ENCODE peak calls at places on chromosomes 5 and 9, in five cellular contexts. G, C, A, E and X are unnamed samples.
A peak's percentile ranks its signal among the peaks of the same experiment; 100 is the strongest.

GRCh38 chr5:179304466-179304865 is 40.8 kb downstream of the ADAMTS2 start:
- DNase-seq in G (peak; percentile 81), A (no peak), E (no peak), C (no peak), X (no peak)

GRCh38 chr5:143119881-143120341 is 283.6 kb downstream of the NR3C1 start:
- DNase-seq in E (no peak), C (no peak), G (no peak), A (no peak), X (peak; percentile 64)

GRCh38 chr5:172274951-172275753 is 8.4 kb downstream of the UBTD2 start:
- DNase-seq in A (peak; percentile 16), E (peak; percentile 7), C (no peak), G (peak; percentile 17), X (no peak)

GRCh38 chr5:123803359-123803758 is 291.4 kb downstream of the CSNK1G3 start:
- DNase-seq in C (no peak), G (no peak), A (no peak), E (no peak), X (no peak)

GRCh38 chr5:82341325-82341724 is 63.2 kb upstream of the RPS23 start:
- DNase-seq in G (no peak), A (no peak), C (no peak), E (no peak), X (no peak)

GRCh38 chr5:31581498-31582099 is 49.5 kb downstream of the C5orf22 start:
- DNase-seq in G (peak; percentile 26), E (no peak), C (peak; percentile 36), A (no peak), X (peak; percentile 41)

GRCh38 chr5:125485003-125485641 is 738.7 kb upstream of the ZNF608 start:
- DNase-seq in G (peak; percentile 100), E (no peak), C (peak; percentile 77), A (no peak), X (peak; percentile 59)

GRCh38 chr5:57777174-57777581 is 294.6 kb upstream of the ACTBL2 start:
- DNase-seq in G (no peak), A (no peak), E (no peak), C (no peak), X (no peak)

GRCh38 chr9:6414291-6414690 is 1.3 kb downstream of the UHRF2 start:
- DNase-seq in E (no peak), C (peak; percentile 27), A (no peak), G (peak; percentile 67), X (no peak)

GRCh38 chr9:132804576-132805295 is 73.3 kb downstream of the AK8 start:
- DNase-seq in G (no peak), A (no peak), C (no peak), E (peak; percentile 19), X (no peak)

GRCh38 chr5:66222455-66222854 is 78.4 kb downstream of the SREK1 start:
- DNase-seq in G (no peak), A (no peak), C (no peak), E (no peak), X (no peak)

GRCh38 chr9:85523202-85523601 is 218.6 kb downstream of the AGTPBP1 start:
- DNase-seq in A (no peak), G (no peak), C (no peak), E (no peak), X (no peak)

GRCh38 chr5:54563083-54563761 is 45.7 kb downstream of the SNX18 start:
- DNase-seq in A (no peak), C (no peak), E (no peak), G (no peak), X (no peak)

GRCh38 chr9:127128341-127129072 is 6.1 kb upstream of the ANGPTL2 start:
- DNase-seq in E (no peak), C (no peak), A (no peak), G (peak; percentile 43), X (no peak)

GRCh38 chr5:113027431-113027830 is 50.8 kb downstream of the DCP2 start:
- DNase-seq in C (no peak), E (no peak), A (no peak), G (no peak), X (no peak)

GRCh38 chr9:111197251-111197650 is 132.8 kb downstream of the OR2K2 start:
- DNase-seq in C (no peak), G (no peak), E (no peak), A (no peak), X (no peak)

GRCh38 chr5:84069608-84070179 is 315.0 kb downstream of the EDIL3 start:
- DNase-seq in G (no peak), E (no peak), C (no peak), A (no peak), X (no peak)

GRCh38 chr5:111869681-111870080 is 112.7 kb upstream of the NREP start:
- DNase-seq in C (no peak), E (no peak), G (no peak), A (no peak), X (no peak)

GRCh38 chr5:135158982-135159381 is 125.0 kb upstream of the PITX1 start:
- DNase-seq in A (no peak), E (no peak), C (no peak), G (no peak), X (no peak)

GRCh38 chr5:170986598-170986997 is 124.8 kb downstream of the RANBP17 start:
- DNase-seq in A (no peak), G (peak; percentile 6), E (no peak), C (no peak), X (peak; percentile 3)

GRCh38 chr5:154365823-154366222 is 80.0 kb upstream of the SAP30L start:
- DNase-seq in A (no peak), C (no peak), E (no peak), G (peak; percentile 41), X (no peak)

GRCh38 chr5:116308391-116308790 is 223.6 kb downstream of the COMMD10 start:
- DNase-seq in A (no peak), G (no peak), C (no peak), E (no peak), X (no peak)

GRCh38 chr5:141272906-141273305 is 27.7 kb downstream of the PCDHB15 start:
- DNase-seq in E (no peak), G (no peak), C (no peak), A (no peak), X (no peak)

GRCh38 chr9:97038909-97039781 is at the start of gene CTSV:
- DNase-seq in G (peak; percentile 66), A (peak; percentile 45), E (peak; percentile 35), C (peak; percentile 83), X (peak; percentile 77)

GRCh38 chr5:172595591-172596455 is 45.2 kb upstream of the NEURL1B start:
- DNase-seq in E (no peak), A (no peak), C (no peak), G (no peak), X (no peak)

GRCh38 chr5:172902497-172903472 is 56.4 kb upstream of the RPL26L1 start:
- DNase-seq in C (peak; percentile 44), G (peak; percentile 99), A (no peak), E (no peak), X (peak; percentile 89)

GRCh38 chr9:118578467-118578866 is 790.8 kb downstream of the BRINP1 start:
- DNase-seq in C (no peak), G (peak; percentile 74), E (no peak), A (no peak), X (no peak)

GRCh38 chr9:135921749-135922310 is 14.5 kb upstream of the CAMSAP1 start:
- DNase-seq in A (no peak), G (no peak), E (no peak), C (no peak), X (no peak)

GRCh38 chr5:30765227-30765626 is 428.3 kb upstream of the CDH6 start:
- DNase-seq in E (no peak), C (no peak), A (no peak), G (peak; percentile 73), X (no peak)